ENCODE peak calls at places on chromosomes 4 and X, in seven cellular contexts. Z, W, C, X, N, L and Y are unnamed samples.

GRCh38 chr4:102042843-102043802 is 252.6 kb downstream of the BANK1 start:
- DNase-seq in N (no peak), L (no peak), X (no peak), W (no peak), C (no peak), Z (no peak), Y (no peak)

GRCh38 chrX:109940411-109940810 is 62.5 kb upstream of the TMEM164 start:
- DNase-seq in L (no peak), C (no peak), N (no peak), W (no peak), X (no peak), Z (no peak), Y (no peak)

GRCh38 chr4:25154594-25155265 is 5.5 kb downstream of the SEPSECS start:
- DNase-seq in W (no peak), C (no peak), Z (peak; percentile 34), L (no peak), X (no peak), N (no peak), Y (no peak)

GRCh38 chr4:122766950-122767349 is 34.4 kb downstream of the BBS12 start:
- DNase-seq in Z (no peak), C (no peak), L (no peak), N (no peak), X (no peak), W (no peak), Y (no peak)

GRCh38 chrX:68698955-68699354 is 51.5 kb downstream of the STARD8 start:
- DNase-seq in W (peak; percentile 70), Z (no peak), C (no peak), X (no peak), N (no peak), L (no peak), Y (no peak)

GRCh38 chr4:101418055-101418454 is 70.7 kb upstream of the PPP3CA start:
- DNase-seq in X (no peak), L (peak; percentile 51), W (no peak), N (no peak), Z (peak; percentile 28), C (peak; percentile 12), Y (no peak)

GRCh38 chr4:31298737-31299136 is 578.6 kb downstream of the PCDH7 start:
- DNase-seq in N (no peak), C (no peak), Z (no peak), L (no peak), W (no peak), X (no peak), Y (no peak)

GRCh38 chr4:22203436-22204011 is 255.0 kb upstream of the KCNIP4 start:
- DNase-seq in N (no peak), C (no peak), W (no peak), L (no peak), X (no peak), Z (no peak), Y (no peak)

GRCh38 chr4:1477045-1477905 is 71.0 kb upstream of the NKX1-1 start:
- DNase-seq in W (no peak), X (no peak), C (no peak), Z (peak; percentile 4), N (no peak), L (no peak), Y (no peak)

GRCh38 chr4:174317531-174317930 is 33.8 kb downstream of the CEP44 start:
- DNase-seq in X (no peak), Z (no peak), W (no peak), C (peak; percentile 35), L (no peak), N (no peak), Y (peak; percentile 73)

GRCh38 chr4:98485816-98486355 is 172.5 kb downstream of the TSPAN5 start:
- DNase-seq in N (no peak), L (no peak), C (no peak), Z (no peak), X (no peak), W (no peak), Y (no peak)

GRCh38 chrX:154534526-154535322 is 11.9 kb downstream of the G6PD start:
- DNase-seq in W (peak; percentile 93), Z (peak; percentile 92), X (peak; percentile 94), C (peak; percentile 78), L (peak; percentile 38), N (peak; percentile 86), Y (peak; percentile 92)

GRCh38 chr4:74968456-74969164 is 35.7 kb downstream of the PARM1 start:
- DNase-seq in W (no peak), C (no peak), N (no peak), Z (no peak), X (no peak), L (no peak), Y (no peak)

GRCh38 chr4:187993827-187994226 is 1.7 kb upstream of the ZFP42 start:
- DNase-seq in C (peak; percentile 6), L (no peak), X (no peak), W (no peak), N (no peak), Z (no peak), Y (peak; percentile 56)

GRCh38 chr4:136928957-136929411 is 603.3 kb downstream of the PCDH18 start:
- DNase-seq in W (no peak), X (peak; percentile 64), L (no peak), Z (no peak), N (no peak), C (no peak), Y (no peak)

GRCh38 chrX:13293700-13294099 is 26.2 kb downstream of the ATXN3L start:
- DNase-seq in W (no peak), C (no peak), L (no peak), Z (no peak), X (no peak), N (no peak), Y (peak; percentile 17)

GRCh38 chr4:147360301-147360700 is 120.6 kb upstream of the EDNRA start:
- DNase-seq in L (no peak), Z (no peak), C (peak; percentile 94), X (no peak), W (no peak), N (no peak), Y (peak; percentile 15)

GRCh38 chr4:172142331-172142738 is 329.1 kb downstream of the GALNTL6 start:
- DNase-seq in L (no peak), Z (no peak), C (peak; percentile 44), N (no peak), W (no peak), X (no peak), Y (peak; percentile 1)

GRCh38 chr4:83932996-83933395 is 397.1 kb downstream of the GPAT3 start:
- DNase-seq in N (no peak), Z (no peak), C (no peak), X (no peak), L (no peak), W (no peak), Y (no peak)

GRCh38 chrX:139831689-139832456 is 101.0 kb downstream of the ATP11C start:
- DNase-seq in W (no peak), L (no peak), X (no peak), C (peak; percentile 72), N (peak; percentile 13), Z (no peak), Y (peak; percentile 79)

GRCh38 chrX:46354481-46354880 is 190.7 kb downstream of the ZNF674 start:
- DNase-seq in L (no peak), N (no peak), W (no peak), C (no peak), Z (no peak), X (no peak), Y (no peak)

GRCh38 chr4:143391895-143392294 is 55.2 kb downstream of the GAB1 start:
- DNase-seq in W (no peak), Z (no peak), N (no peak), X (no peak), L (no peak), C (peak; percentile 51), Y (no peak)

GRCh38 chr4:62526671-62527070 is 1326.5 kb downstream of the ADGRL3 start:
- DNase-seq in X (no peak), L (no peak), Z (no peak), N (no peak), W (no peak), C (no peak), Y (no peak)

GRCh38 chr4:151438154-151438553 is 29.2 kb downstream of the FHIP1A start:
- DNase-seq in L (no peak), N (no peak), C (no peak), X (no peak), W (peak; percentile 27), Z (no peak), Y (no peak)

GRCh38 chr4:48227662-48228061 is 42.0 kb downstream of the TEC start:
- DNase-seq in Z (no peak), L (no peak), X (no peak), C (no peak), N (no peak), W (no peak), Y (no peak)

GRCh38 chr4:180657881-180658280 is 1585.3 kb upstream of the TENM3 start:
- DNase-seq in C (no peak), N (no peak), L (no peak), W (no peak), X (no peak), Z (no peak), Y (no peak)

GRCh38 chrX:38850807-38851533 is 49.7 kb downstream of the MID1IP1 start:
- DNase-seq in W (no peak), C (no peak), N (no peak), L (no peak), Z (no peak), X (no peak), Y (no peak)

GRCh38 chrX:54042609-54043010 is 1.7 kb downstream of the PHF8 start:
- DNase-seq in L (no peak), C (peak; percentile 77), W (peak; percentile 29), N (peak; percentile 36), X (peak; percentile 68), Z (peak; percentile 33), Y (peak; percentile 64)

GRCh38 chr4:136551753-136552152 is 980.5 kb downstream of the PCDH18 start:
- DNase-seq in C (no peak), X (no peak), Z (no peak), N (no peak), L (no peak), W (no peak), Y (no peak)

GRCh38 chrX:129690435-129690834 is 35.7 kb upstream of the APLN start:
- DNase-seq in W (no peak), C (no peak), X (no peak), N (peak; percentile 16), L (no peak), Z (no peak), Y (no peak)

GRCh38 chrX:151006410-151007109 is 23.4 kb downstream of the HMGB3 start:
- DNase-seq in N (no peak), X (no peak), C (no peak), L (no peak), W (no peak), Z (no peak), Y (no peak)
- H3K4me3 ChIP-seq in N (no peak overlapping the region), X (no peak overlapping the region), C (no peak overlapping the region), L (no peak overlapping the region), W (no peak overlapping the region), Z (no peak overlapping the region), Y (no peak overlapping the region)

GRCh38 chrX:47976254-47977151 is 27.3 kb downstream of the ZNF182 start:
- DNase-seq in N (no peak), X (no peak), Z (no peak), L (no peak), C (no peak), W (no peak), Y (no peak)
- H3K27ac ChIP-seq in N (no peak overlapping the region), X (no peak overlapping the region), Z (no peak overlapping the region), L (no peak overlapping the region), C (no peak overlapping the region), W (no peak overlapping the region), Y (no peak overlapping the region)

GRCh38 chr4:17511950-17512795 is at the start of gene QDPR:
- DNase-seq in W (peak; percentile 87), N (peak; percentile 87), Z (peak; percentile 85), L (peak; percentile 19), C (peak; percentile 77), X (peak; percentile 81), Y (peak; percentile 68)
- H3K4me3 ChIP-seq in W (peak within 1 kb of the TSS; percentile 66), N (peak within 1 kb of the TSS; percentile 87), Z (peak within 1 kb of the TSS; percentile 59), L (peak within 1 kb of the TSS; percentile 93), C (peak within 1 kb of the TSS; percentile 74), X (peak within 1 kb of the TSS; percentile 92), Y (peak within 1 kb of the TSS; percentile 66)

GRCh38 chr4:78735697-78736096 is 40.5 kb upstream of the BMP2K start:
- DNase-seq in X (no peak), W (no peak), C (no peak), N (no peak), L (no peak), Z (no peak), Y (no peak)
- H3K27ac ChIP-seq in X (no peak overlapping the region), W (no peak overlapping the region), C (no peak overlapping the region), N (no peak overlapping the region), L (peak overlapping the region; percentile 18), Z (no peak overlapping the region), Y (no peak overlapping the region)